ENCODE peak calls at places on chromosomes 1 and 21, in nine cellular contexts. K is RWPE1; S is central memory CD8-positive, alpha-beta T cell; X is nephron progenitor cell; R is neural crest cell; B is substantia nigra; W is stimulated activated CD4-positive, alpha-beta T cell treated with anti-CD3 and anti-CD28 coated beads, Interleukin-2, amount 100 ng/mL, for 48 hours; F is left ventricle myocardium inferior; Q is H1. P is an unnamed sample.

GRCh38 chr1:19802269-19802668 is 2.6 kb upstream of the TMCO4 start:
- DNase-seq in S (no peak), F (no peak), X (no peak), W (no peak), R (no peak), K (no peak), B (no peak), Q (no peak), P (no peak)

GRCh38 chr1:101043776-101044175 is 18.2 kb upstream of the DPH5 start:
- DNase-seq in F (no peak), S (no peak), R (no peak), B (no peak), W (no peak), K (no peak), Q (no peak), X (no peak), P (no peak)

GRCh38 chr21:27885296-27885711 is 918.4 kb upstream of the ADAMTS5 start:
- DNase-seq in F (no peak), R (no peak), S (no peak), X (no peak), K (no peak), B (no peak), W (no peak), Q (no peak), P (no peak)

GRCh38 chr1:223824712-223825111 is 21.0 kb downstream of the TP53BP2 start:
- DNase-seq in F (no peak), S (no peak), W (no peak), Q (no peak), R (no peak), X (no peak), K (no peak), B (no peak), P (no peak)

GRCh38 chr1:156115514-156116374 is 1.2 kb downstream of the LMNA start:
- DNase-seq in K (no peak), S (no peak), X (peak; percentile 58), F (peak; percentile 64), W (no peak), Q (no peak), B (peak; percentile 47), R (no peak), P (no peak)

GRCh38 chr1:225933072-225933471 is 7.9 kb downstream of the LEFTY2 start:
- DNase-seq in X (no peak), R (no peak), S (no peak), K (no peak), W (no peak), Q (no peak), F (no peak), B (no peak), P (no peak)

GRCh38 chr1:204873176-204873575 is 2.5 kb downstream of the NFASC start:
- DNase-seq in B (no peak), W (no peak), S (no peak), K (no peak), R (no peak), X (no peak), Q (no peak), F (no peak), P (no peak)

GRCh38 chr1:203607169-203607873 is 19.3 kb upstream of the ATP2B4 start:
- DNase-seq in R (no peak), W (peak; percentile 30), B (no peak), S (peak; percentile 62), F (peak; percentile 41), X (no peak), K (peak; percentile 65), Q (no peak), P (no peak)

GRCh38 chr1:98794196-98794886 is 132.8 kb downstream of the SNX7 start:
- DNase-seq in B (peak; percentile 6), R (peak; percentile 24), X (peak; percentile 42), S (peak; percentile 47), F (no peak), Q (peak; percentile 19), K (peak; percentile 60), W (peak; percentile 31), P (peak; percentile 5)

GRCh38 chr21:42063578-42064521 is 7.3 kb upstream of the UMODL1 start:
- DNase-seq in W (peak; percentile 27), R (no peak), F (no peak), X (no peak), Q (no peak), S (peak; percentile 31), B (no peak), K (peak; percentile 74), P (no peak)

GRCh38 chr1:242800521-242800920 is 276.0 kb upstream of the PLD5 start:
- DNase-seq in R (no peak), K (no peak), F (no peak), Q (no peak), X (no peak), W (no peak), B (no peak), S (no peak), P (no peak)

GRCh38 chr1:239810071-239810481 is 281.6 kb upstream of the FMN2 start:
- DNase-seq in S (no peak), K (no peak), B (no peak), X (peak; percentile 7), Q (no peak), R (no peak), W (no peak), F (no peak), P (no peak)

GRCh38 chr1:206899717-206900116 is 2.5 kb downstream of the IL24 start:
- DNase-seq in S (no peak), B (no peak), Q (no peak), R (no peak), K (no peak), F (no peak), X (no peak), W (no peak), P (no peak)

GRCh38 chr1:224644553-224645154 is 28.5 kb downstream of the CNIH3 start:
- DNase-seq in W (peak; percentile 48), F (no peak), K (peak; percentile 54), R (peak; percentile 60), X (peak; percentile 71), Q (peak; percentile 41), B (no peak), S (peak; percentile 41), P (no peak)

GRCh38 chr1:57910782-57911181 is 486.9 kb upstream of the DAB1 start:
- DNase-seq in R (no peak), B (no peak), K (peak; percentile 42), W (no peak), X (no peak), F (no peak), Q (no peak), S (no peak), P (no peak)

GRCh38 chr1:181733486-181733885 is 250.2 kb downstream of the CACNA1E start:
- DNase-seq in K (no peak), X (no peak), S (no peak), W (no peak), Q (no peak), R (no peak), F (no peak), B (no peak), P (no peak)

GRCh38 chr1:75785964-75786853 is at the start of gene RABGGTB:
- DNase-seq in X (peak; percentile 96), R (peak; percentile 96), Q (peak; percentile 91), S (peak; percentile 92), W (peak; percentile 94), F (peak; percentile 93), K (peak; percentile 97), B (peak; percentile 89), P (peak; percentile 89)

GRCh38 chr1:111769517-111770146 is 13.9 kb downstream of the DDX20 start:
- DNase-seq in Q (no peak), R (no peak), B (peak; percentile 16), K (peak; percentile 60), F (no peak), S (peak; percentile 40), W (peak; percentile 24), X (peak; percentile 37), P (peak; percentile 9)

GRCh38 chr1:205232122-205232820 is 4.5 kb downstream of the TMCC2 start:
- DNase-seq in W (no peak), X (no peak), K (no peak), F (no peak), Q (no peak), B (no peak), R (no peak), S (no peak), P (no peak)

GRCh38 chr1:72282271-72282656 is at the start of gene NEGR1:
- DNase-seq in X (peak; percentile 57), Q (no peak), B (peak; percentile 41), W (no peak), S (no peak), F (peak; percentile 55), K (peak; percentile 5), R (peak; percentile 22), P (peak; percentile 61)

GRCh38 chr1:164473544-164473943 is 85.4 kb upstream of the PBX1 start:
- DNase-seq in F (no peak), Q (no peak), R (no peak), B (no peak), K (peak; percentile 22), X (no peak), W (no peak), S (no peak), P (no peak)

GRCh38 chr21:44378646-44379581 is 25.5 kb downstream of the TRPM2 start:
- DNase-seq in Q (no peak), X (no peak), W (no peak), S (no peak), K (no peak), R (no peak), B (no peak), F (no peak), P (no peak)

GRCh38 chr1:223123238-223123976 is 19.6 kb downstream of the TLR5 start:
- DNase-seq in B (peak; percentile 7), S (peak; percentile 57), K (peak; percentile 67), Q (no peak), R (peak; percentile 72), X (peak; percentile 76), F (peak; percentile 66), W (peak; percentile 65), P (peak; percentile 69)

GRCh38 chr1:91745649-91746383 is 140.1 kb downstream of the TGFBR3 start:
- DNase-seq in K (peak; percentile 62), B (no peak), Q (no peak), F (no peak), S (no peak), W (no peak), R (no peak), X (no peak), P (no peak)

P was measured in NCI-H1092.